ENCODE peak calls at places on chromosomes 6 and 20, in seven cellular contexts. B is CD8-positive, alpha-beta memory T cell; S is small intestine; U is T-helper 22 cell; F is renal cortical epithelial cell; O is progenitor cell of endocrine pancreas; A is OCI-LY7. V is an unnamed sample.

GRCh38 chr6:7341989-7342742 is 29.2 kb upstream of the SSR1 start:
- DNase-seq in B (no peak), S (no peak), U (no peak), F (peak), O (no peak), A (no peak), V (no peak)

GRCh38 chr6:111950661-111951426 is 77.6 kb upstream of the FYN start:
- DNase-seq in B (no peak), S (no peak), U (no peak), F (peak), O (no peak), A (no peak), V (no peak)

GRCh38 chr6:38020593-38020992 is 201.1 kb downstream of the ZFAND3 start:
- DNase-seq in B (no peak), S (no peak), U (no peak), F (no peak), O (no peak), A (no peak), V (no peak)

GRCh38 chr6:1735239-1735803 is 125.6 kb downstream of the FOXC1 start:
- DNase-seq in B (no peak), S (peak), U (no peak), F (peak), O (no peak), A (no peak), V (no peak)

GRCh38 chr6:109087661-109088264 is 6.9 kb downstream of the SESN1 start:
- DNase-seq in B (no peak), S (no peak), U (no peak), F (no peak), O (no peak), A (no peak), V (no peak)

GRCh38 chr6:24775520-24776058 is 852 bp downstream of the GMNN start:
- DNase-seq in B (no peak), S (no peak), U (peak), F (peak), O (no peak), A (peak), V (no peak)

GRCh38 chr20:7161690-7162089 is 394.2 kb downstream of the BMP2 start:
- DNase-seq in B (no peak), S (peak), U (no peak), F (peak), O (no peak), A (peak), V (no peak)

GRCh38 chr6:88605271-88605670 is 358.1 kb downstream of the RNGTT start:
- DNase-seq in B (no peak), S (no peak), U (no peak), F (no peak), O (no peak), A (no peak), V (no peak)

GRCh38 chr6:90790696-90791095 is 203.8 kb upstream of the MAP3K7 start:
- DNase-seq in B (no peak), S (no peak), U (no peak), F (no peak), O (no peak), A (no peak), V (no peak)

GRCh38 chr20:3894796-3895195 is 5.6 kb downstream of the PANK2 start:
- DNase-seq in B (no peak), S (no peak), U (no peak), F (no peak), O (no peak), A (no peak), V (no peak)

GRCh38 chr6:49423817-49424216 is 39.2 kb downstream of the MMUT start:
- DNase-seq in B (no peak), S (peak), U (no peak), F (peak), O (no peak), A (no peak), V (no peak)

GRCh38 chr20:35329435-35330139 is 37.4 kb upstream of the FAM83C start:
- DNase-seq in B (no peak), S (peak), U (no peak), F (peak), O (no peak), A (peak), V (peak)

GRCh38 chr6:105814745-105815536 is 271.2 kb upstream of the PRDM1 start:
- DNase-seq in B (no peak), S (no peak), U (no peak), F (no peak), O (no peak), A (no peak), V (no peak)

GRCh38 chr6:144999127-144999526 is 714.0 kb downstream of the UTRN start:
- DNase-seq in B (no peak), S (no peak), U (no peak), F (no peak), O (no peak), A (no peak), V (no peak)

GRCh38 chr20:44134897-44135810 is 51.8 kb downstream of the JPH2 start:
- DNase-seq in B (no peak), S (no peak), U (no peak), F (no peak), O (no peak), A (no peak), V (no peak)

GRCh38 chr6:113649916-113650609 is 207.1 kb upstream of the MARCKS start:
- DNase-seq in B (no peak), S (no peak), U (no peak), F (no peak), O (no peak), A (no peak), V (no peak)

GRCh38 chr6:146985111-146985510 is 219.1 kb upstream of the STXBP5 start:
- DNase-seq in B (no peak), S (peak), U (no peak), F (peak), O (no peak), A (no peak), V (no peak)

GRCh38 chr6:150366118-150366778 is 2.6 kb upstream of the IYD start:
- DNase-seq in B (no peak), S (no peak), U (no peak), F (no peak), O (no peak), A (no peak), V (no peak)

GRCh38 chr6:169999367-169999766 is 247.9 kb downstream of the ERMARD start:
- DNase-seq in B (no peak), S (no peak), U (no peak), F (no peak), O (no peak), A (no peak), V (no peak)

GRCh38 chr6:131390322-131390721 is 182.7 kb upstream of the ARG1 start:
- DNase-seq in B (no peak), S (peak), U (no peak), F (peak), O (no peak), A (no peak), V (no peak)

GRCh38 chr6:147001621-147002020 is 202.6 kb upstream of the STXBP5 start:
- DNase-seq in B (no peak), S (no peak), U (no peak), F (peak), O (no peak), A (no peak), V (no peak)

GRCh38 chr6:146546440-146546839 is 2.8 kb downstream of the RAB32 start:
- DNase-seq in B (no peak), S (no peak), U (no peak), F (peak), O (no peak), A (no peak), V (no peak)

GRCh38 chr6:75215291-75215690 is 9.4 kb upstream of the COL12A1 start:
- DNase-seq in B (no peak), S (no peak), U (no peak), F (no peak), O (no peak), A (no peak), V (no peak)

GRCh38 chr6:45830441-45831139 is 185.1 kb downstream of the CLIC5 start:
- DNase-seq in B (no peak), S (no peak), U (no peak), F (peak), O (no peak), A (peak), V (no peak)

GRCh38 chr6:89745728-89746127 is 73.9 kb downstream of the MDN1 start:
- DNase-seq in B (no peak), S (no peak), U (no peak), F (no peak), O (no peak), A (no peak), V (no peak)

GRCh38 chr6:10398439-10399218 is 16.2 kb downstream of the TFAP2A start:
- DNase-seq in B (no peak), S (no peak), U (no peak), F (no peak), O (no peak), A (no peak), V (no peak)